ENCODE peak calls at places on chromosomes 7 and 10, in six cellular contexts. F, Q, V, T, D and E are unnamed samples.
A peak's percentile ranks its signal among the peaks of the same experiment; 100 is the strongest.

GRCh38 chr10:59376817-59377340 is 14.5 kb upstream of the FAM13C start:
- DNase-seq in F (no peak), Q (no peak), V (no peak), T (no peak), D (no peak), E (no peak)

GRCh38 chr10:102280397-102281015 is 35.2 kb downstream of the GBF1 start:
- DNase-seq in F (no peak), Q (no peak), V (peak; percentile 37), T (no peak), D (no peak), E (no peak)

GRCh38 chr7:38169862-38170261 is 8.2 kb upstream of the STARD3NL start:
- DNase-seq in F (peak; percentile 77), Q (peak; percentile 27), V (no peak), T (no peak), D (peak; percentile 47), E (peak; percentile 79)

GRCh38 chr10:87860156-87860795 is 3.1 kb downstream of the KLLN start:
- DNase-seq in F (peak; percentile 47), Q (peak; percentile 84), V (no peak), T (no peak), D (no peak), E (peak; percentile 65)

GRCh38 chr7:102841290-102841689 is 71.5 kb upstream of the LRRC17 start:
- DNase-seq in F (no peak), Q (no peak), V (no peak), T (no peak), D (no peak), E (no peak)

GRCh38 chr7:77157446-77157845 is 35.0 kb downstream of the CCDC146 start:
- DNase-seq in F (no peak), Q (no peak), V (no peak), T (no peak), D (peak; percentile 49), E (no peak)

GRCh38 chr10:114337510-114338462 is 66.5 kb downstream of the AFAP1L2 start:
- DNase-seq in F (no peak), Q (no peak), V (no peak), T (peak; percentile 69), D (no peak), E (no peak)

GRCh38 chr7:151275813-151276577 is 27.5 kb upstream of the SMARCD3 start:
- DNase-seq in F (no peak), Q (no peak), V (no peak), T (no peak), D (no peak), E (no peak)

GRCh38 chr10:17348111-17349008 is 106.0 kb downstream of the ST8SIA6 start:
- DNase-seq in F (peak; percentile 85), Q (peak; percentile 13), V (peak; percentile 73), T (no peak), D (no peak), E (peak; percentile 60)

GRCh38 chr7:50369408-50370026 is 65.0 kb downstream of the IKZF1 start:
- DNase-seq in F (no peak), Q (peak; percentile 59), V (no peak), T (no peak), D (peak; percentile 58), E (no peak)

GRCh38 chr7:50939026-50939425 is 156.3 kb upstream of the GRB10 start:
- DNase-seq in F (no peak), Q (no peak), V (no peak), T (no peak), D (no peak), E (no peak)

GRCh38 chr10:73591578-73591902 is 398 bp upstream of the USP54 start:
- DNase-seq in F (no peak), Q (peak; percentile 26), V (no peak), T (no peak), D (no peak), E (peak; percentile 53)

DNA sequence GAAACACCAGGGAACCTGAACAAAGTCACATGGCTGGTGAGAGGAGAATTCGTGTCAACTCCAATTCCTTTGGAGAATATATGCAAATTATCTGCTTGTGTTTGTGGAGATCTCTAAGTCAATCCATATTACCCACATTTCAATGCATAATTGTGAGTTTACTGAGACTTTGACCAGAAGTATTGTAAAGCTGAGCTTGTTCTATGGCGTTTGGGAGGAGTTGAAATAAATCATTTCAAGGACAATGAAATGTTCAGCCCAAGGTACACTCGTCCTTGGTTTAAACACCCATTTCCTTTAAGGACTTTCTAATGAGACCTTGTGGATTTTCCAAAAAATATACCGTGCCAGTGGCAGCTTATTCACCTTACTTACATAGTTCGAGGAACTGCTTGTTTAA is 186.6 kb upstream of the HDAC9 start:
- DNase-seq in F (no peak), Q (no peak), V (no peak), T (no peak), D (no peak), E (no peak)
- H3K27ac ChIP-seq in F (no peak overlapping the region), Q (no peak overlapping the region), V (no peak overlapping the region), T (no peak overlapping the region), D (no peak overlapping the region), E (no peak overlapping the region)

GRCh38 chr10:77711683-77712049 is 74.1 kb upstream of the KCNMA1 start:
- DNase-seq in F (no peak), Q (no peak), V (no peak), T (no peak), D (no peak), E (no peak)
- TF ChIP-seq CTCF in F (peak; percentile 18), Q (peak; percentile 21), V (peak; percentile 8), T (no peak), D (no peak), E (no peak)

GRCh38 chr7:763762-764161 is 36.7 kb upstream of the PRKAR1B start:
- DNase-seq in F (no peak), Q (no peak), V (no peak), T (no peak), D (no peak), E (no peak)
- H3K27ac ChIP-seq in F (no peak overlapping the region), Q (no peak overlapping the region), V (no peak overlapping the region), T (no peak overlapping the region), D (no peak overlapping the region), E (no peak overlapping the region)

GRCh38 chr10:24947304-24948097 is 4.9 kb downstream of the PRTFDC1 start:
- DNase-seq in F (no peak), Q (no peak), V (no peak), T (no peak), D (no peak), E (no peak)
- TF ChIP-seq CTCF in F (no peak), Q (no peak), V (no peak), T (no peak), D (no peak), E (no peak)

GRCh38 chr10:132404911-132405462 is 8.0 kb downstream of the PWWP2B start:
- DNase-seq in F (no peak), Q (no peak), V (no peak), T (peak; percentile 76), D (no peak), E (no peak)

GRCh38 chr10:132405463-132405991 is 8.5 kb downstream of the PWWP2B start:
- DNase-seq in F (no peak), Q (no peak), V (no peak), T (peak; percentile 78), D (no peak), E (no peak)

GRCh38 chr10:132406750-132407149 is 9.8 kb downstream of the PWWP2B start:
- DNase-seq in F (no peak), Q (no peak), V (no peak), T (no peak), D (no peak), E (no peak)

GRCh38 chr10:132407243-132407746 is 10.3 kb downstream of the PWWP2B start:
- DNase-seq in F (peak; percentile 72), Q (no peak), V (peak; percentile 74), T (no peak), D (no peak), E (no peak)

GRCh38 chr10:132406181-132406580 is 9.2 kb downstream of the PWWP2B start:
- DNase-seq in F (no peak), Q (no peak), V (no peak), T (no peak), D (no peak), E (no peak)
- H3K27ac ChIP-seq in F (peak overlapping the region; percentile 94), Q (no peak overlapping the region), V (peak overlapping the region; percentile 86), T (peak overlapping the region; percentile 72), D (no peak overlapping the region), E (no peak overlapping the region)

DNA sequence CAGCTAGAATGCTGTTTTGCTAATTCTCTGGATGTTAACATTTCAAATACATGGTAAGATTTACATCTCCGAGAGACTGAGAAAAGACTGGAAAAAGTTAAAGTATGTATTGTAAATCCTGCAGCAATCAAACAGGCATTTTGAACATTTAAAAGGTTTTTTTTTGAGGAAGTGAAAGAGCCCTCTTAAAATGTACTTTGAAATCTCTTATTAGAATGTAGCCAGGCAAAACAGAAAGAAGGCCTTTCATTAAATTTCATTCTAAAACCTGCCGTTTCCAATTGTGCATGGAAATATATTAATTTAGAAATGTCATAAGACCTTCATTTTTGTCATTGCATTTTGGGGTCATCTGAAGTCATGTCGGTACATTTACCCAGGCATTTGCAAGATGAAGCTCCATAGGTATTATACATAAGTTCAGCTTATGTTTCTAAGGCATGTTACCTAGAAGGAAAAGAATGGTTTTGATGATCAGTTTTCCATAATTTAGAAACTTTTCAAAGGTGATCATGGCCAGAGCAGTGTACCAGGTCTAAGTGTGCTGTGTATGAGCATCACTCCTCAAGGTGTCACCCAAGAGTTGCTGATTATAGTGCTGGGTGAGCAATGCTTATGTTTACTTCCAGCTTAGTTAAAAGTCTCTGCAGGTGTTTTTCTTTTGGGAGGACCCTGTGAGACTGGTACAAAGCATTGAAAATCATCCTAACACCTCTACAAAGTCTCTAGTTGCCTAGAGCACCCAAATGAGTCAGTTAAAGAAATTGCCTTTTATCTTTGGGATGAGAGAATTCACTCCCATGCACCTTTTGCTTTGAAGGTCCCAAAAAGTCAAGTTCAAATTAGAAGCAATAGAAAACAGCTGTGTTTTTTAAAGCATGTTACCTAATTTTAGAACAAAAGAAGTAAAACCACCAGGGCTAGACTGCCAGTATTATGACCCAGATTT is 7.1 kb downstream of the ZNF736 start:
- DNase-seq in F (no peak), Q (no peak), V (no peak), T (no peak), D (no peak), E (no peak)
- TF ChIP-seq CTCF in F (no peak), Q (no peak), V (peak; percentile 46), T (no peak), D (no peak), E (no peak)